ENCODE peak calls at places on chromosomes 1 and 21, in six cellular contexts. N is heart left ventricle, V is sigmoid colon, I is ovary, E is adrenal gland, M is tibial nerve. K is an unnamed sample.

GRCh38 chr1:182446033-182446669 is 3.8 kb upstream of the RGSL1 start:
- DNase-seq in E (peak; percentile 48), M (peak; percentile 64), I (no peak), V (no peak), N (no peak), K (no peak)

GRCh38 chr1:112399456-112399855 is 3.4 kb downstream of the CTTNBP2NL start:
- DNase-seq in V (no peak), M (no peak), N (no peak), I (no peak), E (no peak), K (no peak)

GRCh38 chr1:11227106-11228077 is 35.0 kb downstream of the MTOR start:
- DNase-seq in V (no peak), M (no peak), N (no peak), I (no peak), E (no peak), K (no peak)

GRCh38 chr1:206905295-206906164 is 8.3 kb downstream of the IL24 start:
- DNase-seq in I (no peak), N (no peak), M (no peak), E (no peak), V (no peak), K (no peak)

GRCh38 chr1:7069888-7070287 is 284.6 kb downstream of the CAMTA1 start:
- DNase-seq in I (peak; percentile 52), E (no peak), N (no peak), V (no peak), M (no peak), K (no peak)

GRCh38 chr1:94988356-94988755 is 61.4 kb upstream of the CNN3 start:
- DNase-seq in V (no peak), I (no peak), M (no peak), N (no peak), E (no peak), K (no peak)

GRCh38 chr1:92980732-92981647 is 19.7 kb upstream of the DIPK1A start:
- DNase-seq in N (no peak), I (no peak), E (no peak), M (no peak), V (no peak), K (no peak)

GRCh38 chr1:44817771-44818495 is 9.6 kb downstream of the BTBD19 start:
- DNase-seq in M (no peak), N (no peak), E (no peak), I (peak; percentile 29), V (peak; percentile 25), K (no peak)

GRCh38 chr1:68704800-68705443 is 208.0 kb upstream of the DEPDC1 start:
- DNase-seq in M (no peak), I (no peak), V (no peak), N (no peak), E (no peak), K (no peak)

GRCh38 chr1:14413809-14414208 is 184.7 kb upstream of the KAZN start:
- DNase-seq in I (no peak), M (no peak), E (no peak), V (no peak), N (no peak), K (no peak)

GRCh38 chr1:1528639-1529267 is 11.7 kb downstream of the TMEM240 start:
- DNase-seq in N (no peak), E (no peak), V (no peak), M (no peak), I (no peak), K (no peak)

GRCh38 chr1:22380024-22380785 is 71.4 kb upstream of the ZBTB40 start:
- DNase-seq in N (no peak), V (no peak), E (peak; percentile 56), M (no peak), I (no peak), K (no peak)

GRCh38 chr1:203287896-203288295 is 17.4 kb upstream of the BTG2 start:
- DNase-seq in M (no peak), N (no peak), E (no peak), V (no peak), I (no peak), K (no peak)

GRCh38 chr1:203286161-203286984 is 18.9 kb upstream of the BTG2 start:
- DNase-seq in V (no peak), I (peak; percentile 48), M (no peak), E (no peak), N (no peak), K (no peak)

GRCh38 chr1:203288351-203288894 is 16.9 kb upstream of the BTG2 start:
- DNase-seq in E (no peak), V (no peak), M (no peak), N (no peak), I (no peak), K (no peak)

GRCh38 chr1:203289281-203289981 is 15.9 kb upstream of the BTG2 start:
- DNase-seq in N (peak; percentile 61), E (no peak), M (no peak), V (peak; percentile 73), I (no peak), K (no peak)

DNA sequence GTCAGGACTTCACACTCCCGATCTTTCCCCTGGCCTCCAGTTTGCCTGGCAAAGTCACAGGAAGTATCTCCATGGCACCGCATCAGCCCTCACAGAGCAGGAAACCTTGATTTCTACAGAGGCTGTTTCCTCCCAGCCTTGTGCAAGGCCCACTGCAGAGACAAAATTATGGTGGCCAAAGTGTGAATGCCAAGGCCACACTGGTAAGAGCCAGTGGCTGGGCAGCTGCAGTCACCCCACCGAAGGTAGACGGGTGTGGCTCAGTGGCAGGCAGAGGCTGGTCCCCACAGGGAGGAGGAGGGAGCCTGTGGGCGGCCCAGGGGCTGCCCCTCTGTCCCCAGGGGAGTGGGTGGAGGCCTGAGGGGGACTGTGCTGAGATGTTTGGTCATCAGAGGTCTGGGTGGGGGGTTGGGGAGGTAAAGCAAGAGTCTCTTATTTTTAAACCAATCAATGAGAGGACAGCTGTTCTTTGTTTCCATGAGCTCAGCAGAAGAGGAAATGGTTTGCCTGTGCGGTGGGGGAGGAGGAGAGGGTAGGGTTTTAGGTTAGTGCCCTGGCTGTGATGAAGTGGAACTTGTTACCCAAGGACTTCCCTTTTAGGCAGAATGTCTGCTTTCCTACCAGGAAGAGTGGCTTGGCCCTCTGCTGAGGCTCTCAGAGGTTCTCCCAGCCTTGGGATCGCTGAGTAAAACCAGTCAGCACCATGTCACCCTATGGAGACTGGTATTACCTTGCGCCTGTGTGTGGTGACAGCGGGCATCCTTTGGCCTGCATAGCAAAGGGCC is 18.0 kb upstream of the BTG2 start:
- DNase-seq in E (peak; percentile 89), I (peak; percentile 54), M (no peak), V (peak; percentile 82), N (peak; percentile 79), K (no peak)
- TF ChIP-seq POLR2A in E (no peak), I (no peak), M (peak; percentile 19), V (no peak), N (no peak), K (no peak)

DNA sequence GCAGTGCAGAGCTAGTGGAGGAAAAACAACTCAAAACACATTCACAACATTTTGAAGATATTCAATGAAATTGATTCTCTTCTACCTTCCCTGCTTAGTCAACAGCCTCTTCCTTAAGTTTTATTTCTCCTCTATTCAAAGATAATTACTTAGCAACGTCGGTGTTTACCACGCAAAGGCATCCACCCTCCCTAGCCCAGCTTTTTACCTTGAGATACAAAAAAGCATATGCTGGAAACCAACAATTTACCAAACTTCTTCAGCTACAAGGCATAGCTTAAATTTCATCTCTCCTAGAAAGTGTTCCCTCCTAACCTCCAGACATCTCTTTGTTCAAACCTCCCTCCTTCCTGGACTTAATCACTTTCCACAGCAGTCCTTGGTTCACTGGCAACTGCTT is 102.8 kb upstream of the SOD1 start:
- DNase-seq in N (no peak), E (no peak), I (no peak), M (no peak), V (no peak), K (no peak)
- H3K4me1 ChIP-seq in N (peaks cover 20% of the 10 kb centered on the region), E (peaks cover 7% of the 10 kb centered on the region), I (peaks cover 6% of the 10 kb centered on the region), M (no peaks in the 10 kb centered on the region), V (no peaks in the 10 kb centered on the region), K (peaks cover 24% of the 10 kb centered on the region)

GRCh38 chr1:109482242-109482641 is 1.5 kb upstream of the ATXN7L2 start:
- DNase-seq in I (no peak), V (no peak), N (no peak), M (no peak), E (no peak), K (no peak)

GRCh38 chr1:109482796-109483638 is 688 bp upstream of the ATXN7L2 start:
- DNase-seq in I (peak; percentile 73), M (no peak), N (peak; percentile 48), E (no peak), V (peak; percentile 80), K (no peak)

GRCh38 chr1:109484519-109484975 is 842 bp downstream of the ATXN7L2 start:
- DNase-seq in E (no peak), I (no peak), N (no peak), M (no peak), V (no peak), K (no peak)

GRCh38 chr1:109485001-109485400 is 1.3 kb downstream of the ATXN7L2 start:
- DNase-seq in E (no peak), N (no peak), I (no peak), V (no peak), M (no peak), K (no peak)

DNA sequence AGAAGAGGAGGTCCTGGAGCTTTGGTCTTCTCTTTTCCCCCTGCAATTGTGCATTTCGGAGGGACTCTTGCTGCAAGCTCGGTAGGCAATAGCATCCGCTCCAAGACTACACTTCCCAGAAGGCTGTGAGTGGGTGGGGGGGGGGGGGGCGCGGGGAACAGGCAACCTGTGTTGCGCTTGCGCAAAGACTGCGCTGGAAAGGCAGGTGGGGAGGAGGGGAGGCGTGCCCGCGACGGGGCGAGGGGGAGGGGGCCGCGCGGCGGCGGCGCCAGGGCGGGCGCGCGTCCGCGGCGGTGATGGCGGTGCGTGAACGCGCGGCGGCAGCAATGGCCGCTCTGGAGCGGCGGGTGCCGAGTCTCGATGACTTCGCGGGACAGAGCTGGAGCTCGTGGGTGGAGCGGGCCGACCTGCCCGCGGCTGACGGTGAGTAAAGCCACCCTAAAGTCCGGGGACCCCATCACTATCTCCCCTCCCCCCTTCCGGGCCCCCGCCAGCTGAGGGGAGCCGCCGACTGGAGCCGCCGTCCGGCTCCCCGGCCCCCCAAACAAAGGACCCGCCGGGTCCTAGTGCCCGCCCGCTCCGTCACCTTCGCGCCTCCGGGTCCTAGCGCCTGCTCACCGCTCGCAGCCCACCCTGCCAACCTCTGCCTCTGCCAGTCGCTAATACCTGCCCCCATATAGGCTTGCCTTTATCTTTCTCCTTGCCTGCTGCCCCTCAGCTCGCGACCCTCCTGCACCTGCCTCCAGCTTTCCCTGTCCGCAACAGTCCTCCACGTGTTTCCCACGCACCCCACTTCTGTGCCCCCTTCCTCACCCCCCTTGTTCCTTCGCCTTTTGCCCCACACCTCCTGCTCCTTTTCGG is at the start of gene ATXN7L2:
- DNase-seq in M (peak; percentile 78), I (peak; percentile 95), N (peak; percentile 93), E (peak; percentile 94), V (peak; percentile 97), K (no peak)
- TF ChIP-seq POLR2A in M (peak; percentile 62), I (peak; percentile 47), N (peak; percentile 46), E (peak; percentile 70), V (no peak), K (no peak)

DNA sequence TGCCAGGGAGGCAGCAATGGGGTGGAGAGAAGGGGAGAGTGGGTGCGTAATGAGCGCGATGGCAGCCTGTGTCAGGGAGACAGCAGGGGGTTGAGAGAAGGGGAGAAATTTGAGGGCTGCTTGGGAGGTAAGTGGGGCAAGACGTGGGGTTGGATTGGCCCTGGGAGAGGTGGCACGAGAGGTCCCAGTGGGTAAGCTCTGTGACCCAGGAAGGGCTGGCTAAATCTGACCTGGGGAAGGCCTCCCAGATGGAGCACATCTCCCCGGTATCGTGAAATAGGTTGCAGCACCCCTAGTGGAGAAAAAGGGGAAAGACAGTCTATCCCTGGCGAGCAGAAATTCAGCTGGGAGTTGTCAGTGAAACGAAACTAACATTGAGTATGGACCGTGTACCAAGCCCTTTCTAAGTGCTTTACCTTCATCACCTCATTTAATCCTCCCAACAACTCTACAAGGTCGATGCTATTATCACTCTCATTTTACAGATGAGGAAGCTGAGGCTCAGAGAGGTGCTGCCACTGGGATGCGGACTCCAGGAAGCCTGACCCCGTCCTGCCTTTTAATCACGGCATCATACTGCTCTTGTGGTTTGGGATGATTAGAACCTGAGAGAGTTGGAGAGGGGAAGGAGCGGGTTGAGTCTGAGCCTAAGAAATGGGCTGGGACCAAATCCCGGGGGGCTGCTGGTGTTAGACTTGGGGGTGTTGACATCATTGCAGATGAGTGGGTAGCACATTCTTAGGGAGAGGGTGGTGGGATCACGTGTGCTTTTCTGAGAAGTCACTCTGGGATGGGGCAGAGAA is 56.6 kb upstream of the RPL11 start:
- DNase-seq in M (peak; percentile 77), E (peak; percentile 64), V (peak; percentile 77), I (peak; percentile 46), N (peak; percentile 62), K (no peak)
- H3K4me1 ChIP-seq in M (no peaks in the 10 kb centered on the region), E (peaks cover 19% of the 10 kb centered on the region), V (no peaks in the 10 kb centered on the region), I (peaks cover 6% of the 10 kb centered on the region), N (peaks cover 15% of the 10 kb centered on the region), K (peaks cover 11% of the 10 kb centered on the region)